ENCODE peak calls at places on chromosome 6, in five cellular contexts. N, I, G, M and X are unnamed samples.
A peak's percentile ranks its signal among the peaks of the same experiment; 100 is the strongest.

GRCh38 chr6:136111831-136112230 is 138.3 kb downstream of the MTFR2 start:
- DNase-seq in G (no peak), M (no peak), I (no peak), N (no peak), X (no peak)

GRCh38 chr6:20718705-20719653 is 184.7 kb downstream of the CDKAL1 start:
- DNase-seq in M (no peak), N (no peak), G (no peak), I (no peak), X (no peak)

GRCh38 chr6:48998574-48998973 is 464.5 kb downstream of the MMUT start:
- DNase-seq in N (no peak), G (no peak), M (no peak), I (no peak), X (no peak)

GRCh38 chr6:5034736-5035135 is 30.9 kb upstream of the RPP40 start:
- DNase-seq in M (no peak), N (no peak), G (no peak), I (no peak), X (no peak)

GRCh38 chr6:97437087-97437486 is 154.1 kb upstream of the MMS22L start:
- DNase-seq in M (peak; percentile 27), G (peak; percentile 10), I (peak; percentile 62), N (peak; percentile 59), X (peak; percentile 2)

GRCh38 chr6:48078092-48078491 is 32.9 kb downstream of the PTCHD4 start:
- DNase-seq in N (no peak), M (no peak), G (no peak), I (peak; percentile 5), X (no peak)

GRCh38 chr6:166516256-166516655 is 70.2 kb downstream of the RAMACL start:
- DNase-seq in M (no peak), N (no peak), G (no peak), I (no peak), X (no peak)

GRCh38 chr6:35343092-35343834 is 905 bp downstream of the PPARD start:
- DNase-seq in I (peak; percentile 34), M (peak; percentile 34), N (no peak), G (no peak), X (peak; percentile 47)

GRCh38 chr6:138443979-138444378 is 40.0 kb downstream of the HEBP2 start:
- DNase-seq in I (no peak), N (no peak), M (no peak), G (no peak), X (no peak)

GRCh38 chr6:164085552-164086325 is 671.2 kb downstream of the QKI start:
- DNase-seq in I (peak; percentile 2), G (no peak), M (no peak), N (peak; percentile 79), X (peak; percentile 97)

GRCh38 chr6:132551214-132551613 is 1.3 kb upstream of the TAAR8 start:
- DNase-seq in G (no peak), M (no peak), N (no peak), I (no peak), X (no peak)

GRCh38 chr6:82371799-82372508 is 8.3 kb downstream of the TPBG start:
- DNase-seq in M (no peak), N (no peak), G (no peak), I (peak; percentile 72), X (peak; percentile 28)

GRCh38 chr6:87789198-87789899 is 87.3 kb upstream of the AKIRIN2 start:
- DNase-seq in N (peak; percentile 59), I (peak; percentile 89), M (no peak), G (peak; percentile 90), X (peak; percentile 36)

GRCh38 chr6:128370072-128370471 is 150.3 kb downstream of the PTPRK start:
- DNase-seq in G (no peak), I (peak; percentile 88), N (no peak), M (no peak), X (peak; percentile 76)

GRCh38 chr6:38867726-38868125 is 152.6 kb downstream of the DNAH8 start:
- DNase-seq in G (no peak), M (no peak), I (no peak), N (no peak), X (no peak)

GRCh38 chr6:132643547-132643946 is 15.4 kb downstream of the TAAR1 start:
- DNase-seq in I (no peak), N (no peak), M (peak; percentile 9), G (no peak), X (no peak)

GRCh38 chr6:22658934-22659333 is 89.6 kb downstream of the HDGFL1 start:
- DNase-seq in I (no peak), G (no peak), M (no peak), N (no peak), X (no peak)

GRCh38 chr6:130965657-130966056 is 97.4 kb downstream of the EPB41L2 start:
- DNase-seq in G (no peak), N (no peak), I (peak; percentile 85), M (no peak), X (peak; percentile 65)

GRCh38 chr6:28543671-28544131 is 18.0 kb downstream of the GPX5 start:
- DNase-seq in N (peak; percentile 66), G (peak; percentile 10), I (peak; percentile 36), M (no peak), X (no peak)

GRCh38 chr6:25774120-25774730 is 19.7 kb downstream of the SLC17A4 start:
- DNase-seq in M (no peak), N (peak; percentile 72), G (no peak), I (no peak), X (no peak)

GRCh38 chr6:105458552-105458951 is 55.7 kb upstream of the PREP start:
- DNase-seq in G (no peak), N (no peak), M (no peak), I (no peak), X (no peak)

GRCh38 chr6:154239392-154239791 is 117.2 kb downstream of the IPCEF1 start:
- DNase-seq in N (no peak), I (no peak), G (no peak), M (no peak), X (no peak)

GRCh38 chr6:153170511-153170910 is 39.4 kb upstream of the RGS17 start:
- DNase-seq in N (peak; percentile 42), I (peak; percentile 85), G (peak; percentile 73), M (no peak), X (peak; percentile 32)

GRCh38 chr6:7147051-7147671 is 39.4 kb downstream of the RREB1 start:
- DNase-seq in I (peak; percentile 55), G (no peak), M (no peak), N (no peak), X (peak; percentile 47)

GRCh38 chr6:157755032-157755751 is 67.9 kb upstream of the SNX9 start:
- DNase-seq in G (no peak), I (peak; percentile 36), M (no peak), N (peak; percentile 46), X (no peak)

GRCh38 chr6:14288910-14289309 is 171.3 kb downstream of the CD83 start:
- DNase-seq in M (no peak), G (no peak), I (peak; percentile 19), N (no peak), X (no peak)

GRCh38 chr6:89050155-89050554 is 30.4 kb upstream of the PNRC1 start:
- DNase-seq in M (no peak), I (peak; percentile 86), N (no peak), G (peak; percentile 30), X (no peak)

GRCh38 chr6:52423971-52424381 is 3.8 kb downstream of the EFHC1 start:
- DNase-seq in G (peak; percentile 16), N (peak; percentile 90), I (peak; percentile 86), M (no peak), X (peak; percentile 96)

GRCh38 chr6:112035446-112035845 is 18.5 kb upstream of the CCN6 start:
- DNase-seq in N (no peak), I (peak; percentile 76), G (no peak), M (no peak), X (no peak)
- H3K4me2 ChIP-seq in N (no peak overlapping the region), I (peak overlapping the region; percentile 54), G (no peak overlapping the region), M (no peak overlapping the region), X (no peak overlapping the region)

DNA sequence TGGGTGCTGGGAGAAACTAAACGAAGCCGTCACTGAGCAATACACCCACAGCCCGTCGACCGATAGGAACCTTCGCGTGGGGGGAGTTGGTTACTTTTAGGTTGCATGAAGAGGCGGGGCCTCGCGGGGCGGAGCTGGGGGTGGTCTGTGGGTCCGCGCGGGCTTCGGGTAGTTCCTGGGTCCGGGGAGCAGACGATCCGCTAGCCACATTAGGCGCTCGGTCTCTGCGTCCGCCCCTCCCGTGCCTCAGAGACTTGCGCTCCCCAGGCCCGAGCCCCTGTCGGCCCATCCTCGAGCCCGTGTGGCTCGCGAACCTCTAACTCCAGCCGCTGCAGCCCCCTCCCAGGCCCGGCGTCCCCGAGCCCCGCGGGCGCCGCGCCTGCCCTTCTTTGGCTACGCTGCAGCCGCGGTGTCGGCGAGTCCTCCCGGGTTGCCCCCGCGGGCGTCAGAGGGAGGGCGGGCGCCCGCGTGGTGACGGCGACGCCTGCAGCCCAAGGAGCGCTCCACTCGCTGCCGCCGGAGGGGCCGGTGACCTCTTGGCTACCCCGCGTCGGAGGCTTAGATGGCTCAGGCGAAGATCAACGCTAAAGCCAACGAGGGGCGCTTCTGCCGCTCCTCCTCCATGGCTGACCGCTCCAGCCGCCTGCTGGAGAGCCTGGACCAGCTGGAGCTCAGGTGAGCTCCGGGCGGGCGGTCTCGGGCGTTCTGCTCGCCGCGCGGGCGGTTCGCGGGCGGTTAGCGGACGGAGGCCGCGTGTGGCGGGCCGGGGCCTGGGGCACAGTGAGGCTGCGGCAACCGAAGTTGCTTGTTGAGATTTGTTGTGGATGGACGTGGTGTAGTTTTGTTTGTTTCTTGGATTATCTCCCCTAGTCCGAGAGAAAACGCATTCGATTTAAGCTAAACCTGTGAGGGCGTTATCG is at the start of gene BAG2:
- DNase-seq in G (peak; percentile 85), M (peak; percentile 96), N (peak; percentile 96), I (peak; percentile 96), X (peak; percentile 81)
- H3K4me2 ChIP-seq in G (peak within 1 kb of the TSS; percentile 99), M (peak within 1 kb of the TSS; percentile 85), N (peak within 1 kb of the TSS; percentile 74), I (peak within 1 kb of the TSS; percentile 94), X (peak within 1 kb of the TSS; percentile 88)

DNA sequence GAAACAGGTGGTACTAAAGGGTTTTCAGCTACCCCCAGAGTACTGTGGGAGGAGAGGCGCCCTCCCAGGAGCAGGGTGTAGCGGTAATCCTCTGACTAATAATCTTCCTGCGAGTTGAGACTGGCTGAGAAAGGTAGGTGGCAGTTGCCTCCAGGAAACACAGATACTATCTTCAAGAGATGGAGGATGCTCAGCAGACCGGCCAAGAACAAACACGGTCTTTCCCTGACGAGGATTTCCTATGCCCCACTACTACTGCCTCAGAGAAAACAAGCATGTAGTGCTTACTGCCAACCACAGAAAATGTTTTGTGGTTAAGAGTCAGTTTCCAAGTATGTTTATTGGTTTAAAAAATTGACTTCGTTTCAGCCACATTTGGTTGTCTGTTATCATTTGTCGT is 26.8 kb downstream of the C6orf89 start:
- DNase-seq in I (peak; percentile 90), N (no peak), G (no peak), M (no peak), X (peak; percentile 90)
- H3K4me2 ChIP-seq in I (peak overlapping the region; percentile 45), N (no peak overlapping the region), G (no peak overlapping the region), M (no peak overlapping the region), X (peak overlapping the region; percentile 55)

DNA sequence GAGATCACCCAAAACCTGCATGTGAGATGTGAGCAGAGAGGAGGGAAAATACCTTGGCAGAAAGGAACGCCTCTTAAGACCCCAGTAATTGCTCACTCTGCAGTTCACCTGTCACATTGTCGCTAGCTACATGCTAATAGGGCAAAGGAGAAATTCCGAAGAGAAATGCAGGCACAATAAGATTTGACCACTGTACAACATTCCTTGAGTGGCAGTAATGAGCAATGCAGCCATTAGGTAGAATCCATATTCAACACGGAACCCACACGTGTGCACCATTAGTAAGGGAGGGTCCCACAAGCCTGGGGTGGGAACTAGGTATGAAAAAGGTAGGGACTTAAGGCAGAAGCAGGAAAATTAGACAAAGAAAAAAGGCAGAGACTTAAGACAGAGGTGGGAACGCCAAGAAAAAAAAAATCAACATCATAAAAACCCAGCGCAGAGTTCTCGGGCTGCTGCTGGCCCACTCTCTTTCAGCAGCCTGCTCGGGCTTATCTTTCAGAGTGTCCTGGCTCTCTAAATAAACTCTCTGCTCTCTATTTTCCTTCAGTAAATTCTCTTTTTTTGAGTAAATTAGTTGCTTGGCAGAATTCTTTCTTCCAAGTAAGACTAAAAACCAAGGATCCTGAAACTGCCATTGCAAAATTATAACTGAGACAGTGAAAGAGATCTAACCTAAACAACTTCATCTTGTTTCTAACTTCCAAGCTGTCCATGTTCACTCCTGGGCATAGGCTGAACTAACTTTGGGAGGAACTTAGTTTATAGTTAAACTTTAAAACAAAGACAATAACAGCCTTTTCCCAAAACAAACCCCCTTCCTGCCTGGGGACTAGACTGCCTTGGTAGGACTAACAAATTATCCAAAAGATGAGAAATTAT is 116.5 kb downstream of the CD24 start:
- DNase-seq in G (no peak), N (no peak), M (no peak), I (peak; percentile 4), X (no peak)
- H3K4me2 ChIP-seq in G (peak overlapping the region; percentile 41), N (no peak overlapping the region), M (no peak overlapping the region), I (peak overlapping the region; percentile 13), X (no peak overlapping the region)